ENCODE peak calls at places on chromosomes 3 and 15, in nine cellular contexts. K, X, I, V, H, R, Q, W and U are unnamed samples.

GRCh38 chr3:117355566-117355965 is 646.0 kb downstream of the TUSC7 start:
- DNase-seq in K (peak), X (no peak), I (no peak), V (no peak), H (no peak), R (no peak), Q (no peak), W (peak), U (no peak)

GRCh38 chr3:140035856-140036255 is 100.9 kb downstream of the CLSTN2 start:
- DNase-seq in K (no peak), X (no peak), I (no peak), V (no peak), H (no peak), R (no peak), Q (no peak), W (no peak), U (no peak)

GRCh38 chr3:135781026-135781815 is 184.3 kb upstream of the PPP2R3A start:
- DNase-seq in K (no peak), X (no peak), I (no peak), V (no peak), H (no peak), R (no peak), Q (no peak), W (no peak), U (no peak)

GRCh38 chr3:143628971-143629370 is 219.3 kb downstream of the SLC9A9 start:
- DNase-seq in K (no peak), X (no peak), I (no peak), V (no peak), H (no peak), R (no peak), Q (no peak), W (no peak), U (no peak)

GRCh38 chr3:38354588-38355344 is 8.2 kb downstream of the XYLB start:
- DNase-seq in K (peak), X (no peak), I (no peak), V (no peak), H (no peak), R (no peak), Q (peak), W (no peak), U (no peak)

GRCh38 chr3:153426803-153427202 is 264.8 kb downstream of the RAP2B start:
- DNase-seq in K (no peak), X (no peak), I (no peak), V (no peak), H (no peak), R (no peak), Q (no peak), W (no peak), U (no peak)

GRCh38 chr15:80674245-80674614 is 20.9 kb upstream of the ABHD17C start:
- DNase-seq in K (peak), X (no peak), I (no peak), V (no peak), H (no peak), R (no peak), Q (peak), W (no peak), U (no peak)

GRCh38 chr3:102180291-102180931 is 254.4 kb upstream of the ZPLD1 start:
- DNase-seq in K (peak), X (no peak), I (no peak), V (no peak), H (no peak), R (peak), Q (no peak), W (no peak), U (no peak)